ENCODE peak calls at places on chromosomes 5 and 9, in six cellular contexts. N is endodermal cell; X is activated CD4-positive, alpha-beta T cell treated with anti-CD3 and anti-CD28 coated beads, Interleukin-2, amount 10 ng/mL, durations not matched to agents 7 days and 5 days; L is AG04450; P is head of caudate nucleus; S is H54. D is an unnamed sample.

GRCh38 chr9:119677811-119678530 is 308.7 kb upstream of the BRINP1 start:
- DNase-seq in P (no peak), L (no peak), N (no peak), X (no peak), S (no peak), D (no peak)

GRCh38 chr5:17743580-17744435 is 109.5 kb downstream of the TAF11L14 start:
- DNase-seq in P (no peak), X (no peak), S (peak), L (no peak), N (no peak), D (peak)

GRCh38 chr9:120924698-120925534 is 1.7 kb downstream of the TRAF1 start:
- DNase-seq in X (no peak), N (peak), P (no peak), S (no peak), L (no peak), D (no peak)

GRCh38 chr5:132773601-132774355 is 3.3 kb downstream of the SEPTIN8 start:
- DNase-seq in N (no peak), X (no peak), P (no peak), S (no peak), L (no peak), D (no peak)

GRCh38 chr9:113876806-113877236 is 712 bp downstream of the ZNF618 start:
- DNase-seq in S (no peak), N (no peak), P (no peak), L (no peak), X (no peak), D (peak)

GRCh38 chr9:74975538-74975937 is 22.8 kb upstream of the C9orf40 start:
- DNase-seq in N (no peak), L (no peak), P (no peak), S (no peak), X (no peak), D (no peak)

GRCh38 chr5:173581408-173582197 is 34.8 kb downstream of the BOD1 start:
- DNase-seq in P (no peak), S (peak), X (peak), N (peak), L (no peak), D (peak)

GRCh38 chr9:35027871-35028270 is 38.3 kb downstream of the DNAJB5 start:
- DNase-seq in P (no peak), L (no peak), S (no peak), X (no peak), N (no peak), D (peak)

GRCh38 chr5:72355706-72356299 is 35.6 kb downstream of the PTCD2 start:
- DNase-seq in L (no peak), N (peak), P (peak), S (no peak), X (no peak), D (no peak)

GRCh38 chr5:112554089-112554977 is 135.3 kb upstream of the EPB41L4A start:
- DNase-seq in N (no peak), L (no peak), X (no peak), S (no peak), P (peak), D (no peak)

GRCh38 chr9:131732061-131732526 is 7.8 kb downstream of the RAPGEF1 start:
- DNase-seq in N (no peak), L (no peak), X (no peak), S (no peak), P (no peak), D (peak)

GRCh38 chr5:180141068-180141660 is 67.8 kb downstream of the RASGEF1C start:
- DNase-seq in L (no peak), X (no peak), P (no peak), S (no peak), N (no peak), D (no peak)

GRCh38 chr5:5270958-5271605 is 131.0 kb downstream of the ADAMTS16 start:
- DNase-seq in X (no peak), P (peak), N (peak), L (no peak), S (peak), D (peak)

GRCh38 chr9:80410106-80410505 is 838.3 kb downstream of the TLE4 start:
- DNase-seq in X (no peak), N (peak), S (no peak), P (peak), L (no peak), D (peak)

GRCh38 chr5:116372931-116373597 is 201.6 kb downstream of the SEMA6A start:
- DNase-seq in L (no peak), N (no peak), S (no peak), X (no peak), P (no peak), D (no peak)

GRCh38 chr9:5838884-5839571 is 6.1 kb upstream of the ERMP1 start:
- DNase-seq in L (no peak), N (peak), P (no peak), S (peak), X (no peak), D (peak)

GRCh38 chr5:10461041-10461440 is 19.4 kb downstream of the ROPN1L start:
- DNase-seq in X (no peak), N (no peak), L (no peak), S (no peak), P (no peak), D (no peak)

GRCh38 chr5:108743344-108743743 is 4.4 kb upstream of the FER start:
- DNase-seq in N (no peak), L (no peak), X (no peak), S (no peak), P (no peak), D (no peak)

GRCh38 chr9:120390637-120391190 is 189.3 kb downstream of the CDK5RAP2 start:
- DNase-seq in L (no peak), P (no peak), S (no peak), N (no peak), X (no peak), D (no peak)

GRCh38 chr5:6347165-6347564 is 31.2 kb downstream of the MED10 start:
- DNase-seq in L (no peak), X (no peak), S (no peak), P (no peak), N (no peak), D (no peak)

GRCh38 chr5:61678966-61679365 is 346.9 kb downstream of the ZSWIM6 start:
- DNase-seq in L (no peak), S (peak), X (no peak), N (peak), P (no peak), D (no peak)

GRCh38 chr5:149834246-149834855 is 104.2 kb downstream of the PPARGC1B start:
- DNase-seq in P (peak), X (peak), N (peak), L (peak), S (peak), D (peak)

GRCh38 chr5:141783599-141784296 is 94.5 kb downstream of the PCDH1 start:
- DNase-seq in X (no peak), P (peak), N (peak), L (no peak), S (no peak), D (no peak)

GRCh38 chr9:130805510-130806387 is 29.3 kb upstream of the ABL1 start:
- DNase-seq in L (no peak), N (no peak), P (no peak), S (no peak), X (no peak), D (peak)

GRCh38 chr9:70641631-70642030 is 227.2 kb upstream of the KLF9 start:
- DNase-seq in P (no peak), S (no peak), L (no peak), N (peak), X (no peak), D (no peak)

GRCh38 chr5:145479271-145479670 is 355.9 kb downstream of the PRELID2 start:
- DNase-seq in L (no peak), N (no peak), X (no peak), P (no peak), S (no peak), D (peak)

GRCh38 chr9:111316796-111317195 is 13.2 kb downstream of the OR2K2 start:
- DNase-seq in N (no peak), L (no peak), P (no peak), S (no peak), X (no peak), D (peak)

GRCh38 chr5:84791153-84791552 is 406.5 kb upstream of the EDIL3 start:
- DNase-seq in S (no peak), X (no peak), N (no peak), L (no peak), P (no peak), D (no peak)

GRCh38 chr9:94808926-94809700 is 82.6 kb downstream of the AOPEP start:
- DNase-seq in P (no peak), S (no peak), N (no peak), L (no peak), X (no peak), D (no peak)

GRCh38 chr9:70668751-70669150 is 254.3 kb upstream of the KLF9 start:
- DNase-seq in S (no peak), P (peak), X (no peak), L (no peak), N (no peak), D (no peak)

GRCh38 chr5:38718874-38719391 is 126.9 kb upstream of the OSMR start:
- DNase-seq in N (no peak), P (no peak), L (no peak), X (no peak), S (no peak), D (peak)

GRCh38 chr9:135657416-135657815 is 5.7 kb upstream of the LCN9 start:
- DNase-seq in N (no peak), X (no peak), S (no peak), P (no peak), L (no peak), D (no peak)

GRCh38 chr5:72402381-72402890 is 82.3 kb downstream of the PTCD2 start:
- DNase-seq in P (no peak), L (peak), X (no peak), S (no peak), N (no peak), D (peak)

GRCh38 chr9:92406506-92406905 is 2.1 kb upstream of the OGN start:
- DNase-seq in P (peak), S (no peak), L (no peak), N (no peak), X (peak), D (peak)

GRCh38 chr9:16425572-16425971 is 444.9 kb downstream of the BNC2 start:
- DNase-seq in S (no peak), X (no peak), L (no peak), P (no peak), N (no peak), D (peak)

GRCh38 chr9:81609782-81610738 is 79.3 kb downstream of the TLE1 start:
- DNase-seq in N (no peak), S (peak), P (peak), L (no peak), X (no peak), D (peak)

GRCh38 chr5:166845044-166845443 is 1446.4 kb upstream of the WWC1 start:
- DNase-seq in N (peak), P (no peak), X (no peak), L (no peak), S (peak), D (peak)

GRCh38 chr5:58582004-58582403 is 871 bp upstream of the RAB3C start:
- DNase-seq in L (no peak), N (peak), S (no peak), P (no peak), X (no peak), D (no peak)

GRCh38 chr5:2006971-2007291 is 124.2 kb upstream of the IRX4 start:
- DNase-seq in L (no peak), X (no peak), S (no peak), N (no peak), P (no peak), D (no peak)

GRCh38 chr5:124801551-124801950 is 55.1 kb upstream of the ZNF608 start:
- DNase-seq in S (no peak), L (no peak), X (no peak), P (no peak), N (no peak), D (no peak)

D was measured in fibroblast of villous mesenchyme.